ENCODE peak calls at places on chromosomes 12 and 14, in seven cellular contexts. Q is progenitor cell of endocrine pancreas, V is tibial artery, E is breast epithelium, Z is astrocyte of the cerebellum, P is astrocyte, G is fibroblast of mammary gland. B is an unnamed sample.

GRCh38 chr14:54116972-54117371 is 160.3 kb upstream of the BMP4 start:
- DNase-seq in Z (no peak), P (peak), Q (no peak), E (no peak), G (peak), V (no peak), B (no peak)

GRCh38 chr12:91926810-91927209 is 218.8 kb downstream of the BTG1 start:
- DNase-seq in Q (no peak), V (no peak), P (peak), G (peak), E (no peak), Z (peak), B (no peak)

GRCh38 chr12:98439471-98440164 is 75.8 kb upstream of the TMPO start:
- DNase-seq in Z (no peak), G (peak), Q (no peak), E (no peak), P (peak), V (no peak), B (peak)

GRCh38 chr14:93068721-93069120 is 47.0 kb downstream of the ITPK1 start:
- DNase-seq in E (no peak), P (no peak), G (no peak), V (no peak), Q (no peak), Z (no peak), B (no peak)

GRCh38 chr12:45234134-45234865 is 18.4 kb downstream of the ANO6 start:
- DNase-seq in E (no peak), Q (no peak), V (peak), P (peak), G (peak), Z (peak), B (no peak)

GRCh38 chr12:76901628-76902386 is 23.0 kb upstream of the CSRP2 start:
- DNase-seq in Z (no peak), G (no peak), V (no peak), P (no peak), Q (no peak), E (no peak), B (no peak)

GRCh38 chr14:96011131-96011530 is 28.0 kb upstream of the C14orf132 start:
- DNase-seq in Q (no peak), E (no peak), V (no peak), G (no peak), Z (no peak), P (no peak), B (no peak)

GRCh38 chr12:49956663-49957569 is 4.8 kb upstream of the AQP5 start:
- DNase-seq in Z (no peak), P (no peak), G (no peak), Q (no peak), V (no peak), E (no peak), B (no peak)

GRCh38 chr12:69947922-69948321 is 122.9 kb downstream of the MYRFL start:
- DNase-seq in V (no peak), P (no peak), G (peak), Z (no peak), E (no peak), Q (no peak), B (no peak)

GRCh38 chr12:31923063-31923412 is 36.2 kb upstream of the RESF1 start:
- DNase-seq in V (no peak), P (no peak), G (peak), E (no peak), Z (no peak), Q (no peak), B (no peak)

GRCh38 chr12:89267404-89267803 is 84.9 kb downstream of the DUSP6 start:
- DNase-seq in G (no peak), V (no peak), Z (no peak), E (no peak), Q (no peak), P (no peak), B (no peak)

GRCh38 chr12:89072303-89073026 is 279.8 kb downstream of the DUSP6 start:
- DNase-seq in E (no peak), V (no peak), Z (no peak), P (no peak), Q (no peak), G (no peak), B (no peak)

GRCh38 chr14:103679351-103679750 is 35.9 kb downstream of the XRCC3 start:
- DNase-seq in V (peak), Z (no peak), G (peak), P (peak), Q (no peak), E (no peak), B (no peak)

GRCh38 chr14:32724864-32725550 is 213.7 kb upstream of the NPAS3 start:
- DNase-seq in Z (peak), V (no peak), G (peak), E (no peak), P (peak), Q (no peak), B (no peak)

GRCh38 chr14:92917956-92918355 is 5.0 kb upstream of the CHGA start:
- DNase-seq in P (no peak), G (no peak), Z (no peak), E (no peak), Q (no peak), V (no peak), B (no peak)

GRCh38 chr12:124640096-124640495 is 72.7 kb upstream of the NCOR2 start:
- DNase-seq in P (peak), G (peak), Z (no peak), E (no peak), Q (no peak), V (no peak), B (no peak)

GRCh38 chr14:91078095-91078737 is 17.8 kb upstream of the RPS6KA5 start:
- DNase-seq in P (no peak), G (no peak), Q (no peak), V (no peak), E (no peak), Z (no peak), B (no peak)

GRCh38 chr14:105312973-105313372 is 1.6 kb upstream of the PACS2 start:
- DNase-seq in Z (no peak), P (no peak), E (no peak), G (no peak), Q (no peak), V (no peak), B (no peak)

GRCh38 chr12:71268598-71268997 is 110.8 kb upstream of the TSPAN8 start:
- DNase-seq in Z (no peak), G (no peak), V (no peak), Q (no peak), E (no peak), P (no peak), B (no peak)

DNA sequence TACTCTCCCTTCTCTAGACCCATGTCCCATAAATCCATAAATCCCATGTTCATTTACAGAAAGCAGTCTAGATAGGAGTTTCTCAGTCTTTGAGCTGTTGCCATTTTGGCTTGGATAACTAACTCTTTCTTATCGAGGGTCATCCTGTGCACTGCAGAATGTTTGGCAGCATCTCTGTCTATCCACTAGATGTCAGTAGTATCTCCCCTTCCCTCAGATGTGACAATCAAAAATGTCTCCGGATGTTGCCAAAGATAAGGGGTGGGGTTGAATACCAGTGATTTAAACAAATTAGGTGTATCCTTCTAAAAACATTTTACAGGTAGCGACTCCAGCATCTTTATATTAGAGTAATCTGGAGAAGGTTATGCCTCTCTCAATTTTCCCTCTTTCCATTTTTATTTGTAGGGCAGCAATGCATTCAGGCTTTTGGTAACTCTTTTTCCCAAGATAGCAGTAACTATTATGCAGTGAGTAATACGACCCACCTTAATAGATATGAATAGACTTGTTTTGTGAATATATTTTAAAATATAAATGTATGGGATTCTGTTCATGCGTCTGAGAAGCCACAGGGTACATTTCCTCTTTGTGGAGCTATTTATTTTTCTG is 100.7 kb downstream of the LRRK2 start:
- DNase-seq in G (peak), Q (no peak), E (no peak), Z (no peak), V (no peak), P (no peak), B (no peak)
- TF ChIP-seq CTCF in G (peak), Q (peak), E (no peak), Z (peak), V (no peak), P (peak), B (peak)

DNA sequence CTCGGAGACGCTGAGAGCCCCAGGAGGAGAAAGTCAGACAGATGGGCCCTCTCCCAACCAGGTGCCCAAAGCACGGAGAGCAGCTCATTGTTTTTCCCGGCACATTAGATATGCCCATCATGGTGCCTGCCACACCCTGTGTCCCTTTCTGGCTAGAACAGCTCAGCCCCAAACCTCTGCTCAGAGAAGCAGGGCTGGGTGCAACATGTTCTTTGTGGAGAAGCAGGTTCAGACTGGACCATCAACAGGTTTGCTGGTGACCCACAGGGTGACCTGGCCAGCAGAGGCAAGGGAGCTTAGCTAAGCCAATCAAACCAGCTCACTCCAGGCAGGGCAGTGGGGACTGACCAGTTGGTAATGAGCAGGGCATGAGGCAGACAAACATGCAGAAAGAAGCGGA is 13.4 kb downstream of the RAB15 start:
- DNase-seq in V (no peak), Z (no peak), Q (no peak), P (no peak), G (no peak), E (no peak), B (no peak)
- TF ChIP-seq CTCF in V (no peak), Z (no peak), Q (no peak), P (no peak), G (no peak), E (no peak), B (no peak)

DNA sequence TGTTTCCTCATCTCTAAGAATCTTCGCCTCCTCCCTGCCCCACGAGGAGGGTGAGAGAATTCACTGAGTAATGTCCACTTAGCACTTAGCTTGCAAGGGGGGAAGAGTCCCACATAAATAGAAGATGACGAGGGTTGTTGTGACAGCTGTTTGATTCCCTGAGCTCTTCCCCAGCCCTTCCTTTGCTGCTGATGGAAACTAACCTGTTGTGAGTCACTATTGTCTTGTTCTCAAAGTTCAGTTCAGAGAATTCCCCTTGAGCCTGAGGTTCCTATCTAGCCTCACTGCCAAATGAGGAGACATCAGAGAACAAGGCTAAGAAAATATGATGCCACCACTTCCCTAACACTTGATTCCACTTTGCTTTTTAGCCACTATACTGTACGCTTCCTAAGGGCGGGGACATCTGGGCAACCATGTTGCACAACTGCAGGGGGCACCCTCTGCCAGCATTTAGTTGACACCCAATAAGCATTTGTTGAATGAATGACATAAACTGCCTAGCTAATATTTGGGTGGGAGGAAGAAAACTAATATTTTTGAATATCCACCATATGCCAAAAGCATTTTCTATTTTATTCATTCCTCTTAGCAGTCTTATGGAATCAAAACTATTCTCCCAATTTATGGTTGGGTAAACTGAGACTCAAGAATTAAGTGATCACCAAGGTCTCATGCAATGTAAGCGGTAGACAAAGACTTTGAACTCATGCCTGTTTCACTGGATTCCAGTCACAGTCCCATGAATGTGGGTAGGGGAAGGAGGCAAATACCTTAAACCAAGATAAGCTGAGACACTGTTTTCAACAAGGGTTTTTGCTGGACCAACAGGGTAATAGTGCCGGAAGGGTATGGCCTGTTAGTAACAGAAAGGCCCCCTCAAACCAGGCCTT is 77.6 kb downstream of the ZFP36L1 start:
- DNase-seq in V (no peak), Z (no peak), G (peak), Q (no peak), E (no peak), P (peak), B (no peak)
- TF ChIP-seq CTCF in V (no peak), Z (no peak), G (no peak), Q (no peak), E (no peak), P (no peak), B (peak)

GRCh38 chr12:47903151-47903611 is 1.6 kb downstream of the VDR start:
- DNase-seq in V (peak), G (peak), E (no peak), P (peak), Z (peak), Q (no peak), B (no peak)

GRCh38 chr12:47903927-47904646 is 707 bp downstream of the VDR start:
- DNase-seq in G (peak), V (peak), E (no peak), P (peak), Z (peak), Q (no peak), B (no peak)

GRCh38 chr12:47907851-47908454 is 3.2 kb upstream of the VDR start:
- DNase-seq in V (no peak), Z (no peak), E (no peak), Q (no peak), P (no peak), G (no peak), B (no peak)

GRCh38 chr12:47904647-47905312 is at the start of gene VDR:
- DNase-seq in Z (no peak), E (peak), G (peak), Q (peak), P (peak), V (peak), B (no peak)

GRCh38 chr12:47905313-47905730 is 528 bp upstream of the VDR start:
- DNase-seq in G (no peak), E (peak), Q (peak), Z (no peak), V (peak), P (no peak), B (no peak)
- TF ChIP-seq CTCF in G (no peak), E (peak), Q (peak), Z (peak), V (peak), P (no peak), B (peak)

DNA sequence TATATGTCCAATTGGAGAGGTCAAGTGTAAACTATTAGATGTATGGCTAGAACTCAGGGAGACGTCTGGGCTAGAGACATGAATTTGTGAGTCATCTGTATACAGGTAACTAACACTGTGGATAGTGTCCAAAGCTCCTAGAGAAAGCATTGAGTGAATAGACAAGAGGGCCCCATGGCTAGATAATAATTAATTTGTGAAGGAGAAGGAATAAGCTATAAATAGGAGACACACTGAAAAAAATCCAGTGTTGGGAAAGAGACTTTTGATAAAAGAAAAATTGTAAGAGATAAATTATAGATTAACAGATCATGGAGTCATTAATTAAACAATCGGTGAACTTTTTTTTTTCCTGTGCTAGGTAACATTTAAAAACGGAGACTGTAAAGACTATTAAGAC is 326.6 kb upstream of the PRICKLE1 start:
- DNase-seq in Z (no peak), E (no peak), G (no peak), Q (no peak), P (no peak), V (no peak), B (no peak)
- TF ChIP-seq CTCF in Z (no peak), E (no peak), G (no peak), Q (no peak), P (no peak), V (no peak), B (no peak)

GRCh38 chr14:67575684-67576083 is 24.4 kb downstream of the PIGH start:
- DNase-seq in G (no peak), P (no peak), E (no peak), Z (no peak), V (no peak), Q (no peak), B (no peak)
- TF ChIP-seq CTCF in G (no peak), P (no peak), E (no peak), Z (no peak), V (no peak), Q (no peak), B (no peak)

GRCh38 chr14:63492391-63492790 is 50.8 kb downstream of the PPP2R5E start:
- DNase-seq in P (peak), V (no peak), G (peak), E (no peak), Q (no peak), Z (no peak), B (no peak)

GRCh38 chr14:63496837-63497400 is 46.3 kb downstream of the PPP2R5E start:
- DNase-seq in P (no peak), Z (no peak), V (no peak), Q (no peak), G (no peak), E (no peak), B (no peak)

GRCh38 chr14:63487724-63488123 is 55.5 kb downstream of the PPP2R5E start:
- DNase-seq in Z (no peak), E (no peak), P (no peak), Q (no peak), V (no peak), G (no peak), B (no peak)

GRCh38 chr14:63493246-63493645 is 49.9 kb downstream of the PPP2R5E start:
- DNase-seq in E (no peak), Q (no peak), P (peak), V (no peak), Z (no peak), G (peak), B (no peak)
- TF ChIP-seq CTCF in E (no peak), Q (no peak), P (no peak), V (no peak), Z (peak), G (peak), B (no peak)

GRCh38 chr12:57729321-57729844 is 9.2 kb downstream of the AGAP2 start:
- DNase-seq in G (no peak), Q (no peak), V (no peak), P (no peak), E (no peak), Z (no peak), B (no peak)
- TF ChIP-seq CTCF in G (no peak), Q (no peak), V (no peak), P (no peak), E (no peak), Z (no peak), B (no peak)

DNA sequence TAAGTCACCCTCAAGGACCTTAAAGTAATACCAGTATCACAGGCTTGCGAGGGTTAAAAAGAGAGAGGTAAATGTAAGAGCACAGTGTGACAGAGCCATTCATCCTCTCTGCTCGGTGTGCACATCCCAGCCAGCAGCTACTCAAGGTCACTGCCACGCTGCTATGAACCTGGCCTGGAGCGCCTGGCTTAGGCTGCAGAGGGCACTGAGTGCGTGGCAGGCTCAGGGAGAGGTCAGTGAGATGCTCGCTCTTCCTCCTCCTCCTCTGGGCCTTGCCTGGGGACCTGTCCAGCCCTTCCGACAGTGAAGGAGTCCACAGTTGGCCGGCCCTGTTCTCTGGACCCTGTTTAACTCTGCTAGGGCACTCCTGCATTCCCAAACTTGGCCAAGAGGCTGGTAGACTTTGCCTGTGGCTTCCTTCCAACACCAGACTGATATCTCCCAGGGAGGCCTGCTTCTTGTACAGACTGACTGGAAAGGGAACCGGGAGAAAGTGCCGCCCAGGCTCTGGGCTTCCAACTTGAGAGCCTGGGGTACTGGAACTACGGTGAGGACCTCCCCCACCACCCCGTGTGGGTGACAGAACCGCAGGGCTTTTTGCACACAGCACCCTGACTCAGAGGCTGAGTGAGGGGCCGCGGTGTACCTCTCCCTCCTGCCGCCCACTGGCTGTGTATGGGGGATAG is 62.6 kb upstream of the CORO1C start:
- DNase-seq in E (no peak), V (no peak), P (no peak), G (no peak), Z (no peak), Q (no peak), B (no peak)
- TF ChIP-seq CTCF in E (no peak), V (no peak), P (no peak), G (no peak), Z (no peak), Q (no peak), B (no peak)

DNA sequence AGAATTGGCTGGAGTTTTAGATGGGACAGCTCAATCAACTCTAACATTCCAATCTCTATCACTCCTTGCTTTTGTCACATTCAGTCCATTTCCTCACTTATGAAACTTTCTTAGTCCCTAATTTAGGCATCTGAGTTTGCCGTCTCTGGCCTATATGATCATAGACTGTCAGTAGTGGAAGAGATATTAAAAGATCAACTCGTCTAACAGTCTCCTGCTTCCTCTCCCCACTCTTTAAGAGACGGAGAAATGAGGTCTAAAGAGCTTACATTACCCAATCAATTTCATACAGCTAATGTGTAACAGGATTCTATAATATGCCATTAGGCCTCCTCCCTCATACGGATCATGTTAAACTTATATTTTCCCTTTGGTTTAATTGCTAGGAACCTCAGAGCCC is 6.6 kb upstream of the ATP23 start:
- DNase-seq in E (no peak), V (no peak), G (no peak), Z (no peak), Q (no peak), P (no peak), B (no peak)
- TF ChIP-seq CTCF in E (no peak), V (no peak), G (no peak), Z (no peak), Q (no peak), P (no peak), B (no peak)

B was measured in type B pancreatic cell.